ENCODE peak calls at places on chromosome 3, in eight cellular contexts. R is pancreas, C is AG09319, Z is AG10803, S is fibroblast of lung, K is Calu3, U is B cell, N is endothelial cell. Y is an unnamed sample.

GRCh38 chr3:46853441-46854410 is 9.5 kb downstream of the MYL3 start:
- DNase-seq in C (no peak), K (no peak), R (peak; percentile 6), S (no peak), U (no peak), Z (no peak), N (no peak), Y (no peak)

GRCh38 chr3:140871022-140871421 is 70.6 kb upstream of the SLC25A36 start:
- DNase-seq in Z (no peak), S (no peak), C (no peak), N (no peak), K (no peak), R (no peak), U (no peak), Y (no peak)

GRCh38 chr3:133014325-133014724 is 23.9 kb upstream of the TMEM108 start:
- DNase-seq in N (no peak), C (no peak), R (no peak), Z (no peak), K (no peak), S (no peak), U (no peak), Y (no peak)

GRCh38 chr3:117928836-117929235 is 1105.8 kb downstream of the IGSF11 start:
- DNase-seq in N (no peak), U (no peak), S (no peak), Z (no peak), C (no peak), R (no peak), K (no peak), Y (no peak)

GRCh38 chr3:22118542-22118941 is 367.5 kb upstream of the ZNF385D start:
- DNase-seq in U (no peak), K (no peak), R (no peak), S (no peak), Z (no peak), C (no peak), N (no peak), Y (no peak)

GRCh38 chr3:62051506-62051905 is 321.8 kb downstream of the FEZF2 start:
- DNase-seq in U (no peak), K (no peak), Z (peak; percentile 11), R (peak; percentile 21), N (peak; percentile 21), C (no peak), S (peak; percentile 20), Y (no peak)

GRCh38 chr3:84989102-84989501 is 30.3 kb downstream of the CADM2 start:
- DNase-seq in Z (no peak), N (no peak), C (no peak), K (no peak), S (no peak), R (no peak), U (no peak), Y (no peak)

GRCh38 chr3:147412491-147412916 is 3.3 kb downstream of the ZIC1 start:
- DNase-seq in U (no peak), Z (no peak), R (no peak), K (no peak), S (no peak), C (no peak), N (peak; percentile 31), Y (no peak)

GRCh38 chr3:110773413-110773954 is 298.1 kb upstream of the NECTIN3 start:
- DNase-seq in C (peak; percentile 18), Z (peak; percentile 40), R (no peak), U (no peak), K (peak; percentile 68), S (peak; percentile 92), N (no peak), Y (no peak)

GRCh38 chr3:189602471-189602870 is 28.7 kb upstream of the TP63 start:
- DNase-seq in R (no peak), Z (no peak), N (no peak), K (no peak), C (no peak), S (no peak), U (no peak), Y (no peak)

GRCh38 chr3:124535306-124535705 is 194.9 kb upstream of the UMPS start:
- DNase-seq in Z (no peak), S (no peak), K (no peak), N (no peak), R (no peak), U (no peak), C (no peak), Y (no peak)

GRCh38 chr3:126485956-126486884 is 10.5 kb upstream of the ZXDC start:
- DNase-seq in U (no peak), R (no peak), S (no peak), N (no peak), C (no peak), K (no peak), Z (no peak), Y (no peak)

GRCh38 chr3:65202395-65202794 is 514.6 kb upstream of the ADAMTS9 start:
- DNase-seq in R (no peak), C (no peak), N (no peak), S (no peak), U (no peak), Z (no peak), K (no peak), Y (no peak)

GRCh38 chr3:190911382-190911781 is 48.9 kb upstream of the GMNC start:
- DNase-seq in U (no peak), C (no peak), N (no peak), K (no peak), S (no peak), R (no peak), Z (no peak), Y (no peak)

GRCh38 chr3:27560484-27561056 is 76.4 kb upstream of the SLC4A7 start:
- DNase-seq in S (no peak), K (no peak), C (no peak), U (no peak), Z (no peak), N (no peak), R (no peak), Y (no peak)

DNA sequence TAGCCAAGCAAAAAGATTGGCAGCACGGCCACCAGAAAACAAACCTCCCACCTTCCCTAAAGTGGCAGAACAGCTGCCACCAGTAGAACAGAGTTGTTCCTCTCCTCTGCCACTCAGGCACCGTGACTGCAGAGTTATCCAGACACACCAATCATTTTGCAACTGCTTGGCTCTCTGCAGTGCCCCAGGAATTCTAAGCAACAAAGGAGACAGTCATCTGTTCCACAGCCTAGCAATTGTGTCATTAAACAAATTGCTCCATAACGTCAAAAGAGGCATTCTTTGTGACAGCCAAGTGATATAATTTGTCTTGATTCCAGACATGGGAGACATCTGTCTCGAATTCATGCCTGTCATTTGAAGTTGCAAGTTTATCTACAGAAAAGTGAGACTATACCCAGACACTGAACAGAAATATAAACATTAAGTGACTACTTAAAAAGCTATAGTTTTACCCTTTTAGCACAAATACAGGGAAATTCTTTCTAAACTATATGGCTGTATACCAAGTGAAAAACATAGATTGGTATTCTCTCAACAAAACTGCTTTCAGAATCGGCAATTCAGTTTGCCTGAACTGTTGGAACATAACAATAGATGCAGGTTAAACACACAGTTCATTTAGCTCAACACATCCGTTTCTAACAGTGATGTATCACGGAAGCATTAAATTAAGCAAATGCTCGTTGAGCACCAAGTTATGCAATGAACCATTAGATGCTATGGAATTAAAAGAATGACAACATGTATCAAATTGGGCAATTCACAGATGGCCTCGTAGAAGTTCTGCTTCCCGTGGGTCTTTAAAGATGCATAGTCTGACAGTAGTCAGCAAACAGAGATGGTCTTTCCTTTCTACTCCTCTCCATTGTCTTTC is 281.3 kb downstream of the FGF12 start:
- DNase-seq in S (peak; percentile 55), R (no peak), C (no peak), K (no peak), N (no peak), U (no peak), Z (peak; percentile 56), Y (no peak)
- TF ChIP-seq CTCF in S (no peak), R (no peak), C (no peak), K (no peak), N (no peak), U (no peak), Z (no peak), Y (no peak)

GRCh38 chr3:150535204-150535603 is 11.1 kb downstream of the SERP1 start:
- DNase-seq in K (no peak), Z (no peak), R (no peak), N (no peak), U (no peak), S (no peak), C (no peak), Y (no peak)
- TF ChIP-seq CTCF in K (no peak), Z (no peak), R (no peak), N (no peak), U (no peak), S (no peak), C (no peak), Y (no peak)

GRCh38 chr3:177447938-177448337 is 250.7 kb upstream of the TBL1XR1 start:
- DNase-seq in S (no peak), C (no peak), U (no peak), Z (no peak), K (peak; percentile 88), N (no peak), R (peak; percentile 75), Y (no peak)
- TF ChIP-seq CTCF in S (no peak), C (no peak), U (no peak), Z (no peak), K (no peak), N (no peak), R (no peak), Y (no peak)

GRCh38 chr3:72892870-72893269 is 5.0 kb downstream of the GXYLT2 start:
- DNase-seq in C (no peak), R (no peak), K (no peak), Z (no peak), N (peak; percentile 19), S (no peak), U (no peak), Y (no peak)
- TF ChIP-seq CTCF in C (peak; percentile 18), R (no peak), K (no peak), Z (peak; percentile 26), N (peak; percentile 58), S (peak; percentile 33), U (no peak), Y (no peak)

DNA sequence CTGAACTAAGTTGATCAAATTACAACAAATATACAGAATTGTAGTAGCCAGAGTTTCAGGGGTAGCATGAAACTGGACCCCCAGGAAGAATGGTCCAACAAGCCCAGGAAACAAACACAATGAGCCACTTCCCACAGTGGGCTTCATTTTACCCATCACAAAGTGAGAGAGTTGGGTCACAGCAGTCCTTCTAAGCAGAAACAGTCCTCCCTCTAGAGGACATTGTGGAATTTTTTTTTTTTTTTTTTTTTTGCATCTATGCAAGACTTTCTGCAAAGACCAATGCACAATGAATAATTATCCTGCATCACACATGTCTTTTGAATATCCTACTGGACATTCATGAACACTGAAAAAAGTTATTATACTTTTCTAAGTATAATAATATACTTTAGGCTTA is 73.8 kb upstream of the ATP13A5 start:
- DNase-seq in C (no peak), Z (no peak), S (no peak), K (no peak), N (no peak), R (no peak), U (no peak), Y (no peak)
- TF ChIP-seq CTCF in C (no peak), Z (peak; percentile 26), S (no peak), K (peak; percentile 44), N (peak; percentile 66), R (no peak), U (no peak), Y (no peak)

DNA sequence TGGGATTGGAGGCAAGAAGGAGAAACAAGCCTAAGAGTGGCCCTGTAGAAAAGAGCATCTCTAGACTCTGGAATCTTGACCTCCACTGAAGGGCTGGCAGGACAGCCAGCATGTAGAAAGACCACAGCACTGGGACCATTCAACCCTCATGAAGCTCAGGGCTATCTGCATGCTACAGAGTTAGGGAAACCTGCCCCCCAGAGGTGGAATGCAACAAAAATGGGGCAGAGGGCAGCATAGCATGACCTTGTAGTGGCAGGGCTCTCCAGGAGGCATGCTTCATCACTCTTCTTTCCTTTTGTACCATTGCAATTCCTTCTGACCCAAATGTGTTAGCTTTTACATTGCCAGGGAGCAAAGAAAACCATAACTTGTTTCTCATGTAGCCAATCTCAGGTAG is 445.4 kb downstream of the EPHB1 start:
- DNase-seq in N (peak; percentile 48), Z (no peak), U (no peak), R (no peak), K (no peak), C (no peak), S (no peak), Y (no peak)
- TF ChIP-seq CTCF in N (peak; percentile 21), Z (no peak), U (no peak), R (no peak), K (no peak), C (no peak), S (no peak), Y (no peak)